ENCODE peak calls at places on chromosomes 5 and 9, in ten cellular contexts. One of them, this sample, is unnamed.

GRCh38 chr5:132500931-132501628 is 10.5 kb upstream of the IRF1 start:
- DNase-seq in M059J: peak; percentile 58
- DNase-seq in fibroblast of pulmonary artery: peak; percentile 74
- DNase-seq in activated T-helper 1 cell treated with anti-CD3 and anti-CD28 coated beads, Interleukin-12 subunit alpha, Interleukin-12 subunit beta, Interleukin-2, Interleukin-4 antibody, amounts not matched to agents 30 ng/mL and 10 ng/mL and 1 ng/mL, durations not matched to agents 14 hours and 24 hours and 36 hours: peak; percentile 66
- DNase-seq in C1 segment of cervical spinal cord: no peak
- DNase-seq in sciatic nerve: no peak
- DNase-seq in lung: peak; percentile 68
- DNase-seq in psoas muscle: peak; percentile 79
- DNase-seq in activated CD4-positive, alpha-beta T cell treated with anti-CD3 and anti-CD28 coated beads, Interleukin-2, amount 50 U/mL, for 4 hours: peak; percentile 74
- DNase-seq in T1000: no peak
- DNase-seq in this sample: peak; percentile 27

GRCh38 chr5:75869891-75870290 is 152.7 kb upstream of the POC5 start:
- DNase-seq in M059J: no peak
- DNase-seq in fibroblast of pulmonary artery: no peak
- DNase-seq in activated T-helper 1 cell treated with anti-CD3 and anti-CD28 coated beads, Interleukin-12 subunit alpha, Interleukin-12 subunit beta, Interleukin-2, Interleukin-4 antibody, amounts not matched to agents 30 ng/mL and 10 ng/mL and 1 ng/mL, durations not matched to agents 14 hours and 24 hours and 36 hours: no peak
- DNase-seq in C1 segment of cervical spinal cord: no peak
- DNase-seq in sciatic nerve: no peak
- DNase-seq in lung: no peak
- DNase-seq in psoas muscle: no peak
- DNase-seq in activated CD4-positive, alpha-beta T cell treated with anti-CD3 and anti-CD28 coated beads, Interleukin-2, amount 50 U/mL, for 4 hours: no peak
- DNase-seq in T1000: no peak
- DNase-seq in this sample: no peak

GRCh38 chr5:156826150-156826549 is 23.9 kb upstream of the PPP1R2B start:
- DNase-seq in M059J: no peak
- DNase-seq in fibroblast of pulmonary artery: no peak
- DNase-seq in activated T-helper 1 cell treated with anti-CD3 and anti-CD28 coated beads, Interleukin-12 subunit alpha, Interleukin-12 subunit beta, Interleukin-2, Interleukin-4 antibody, amounts not matched to agents 30 ng/mL and 10 ng/mL and 1 ng/mL, durations not matched to agents 14 hours and 24 hours and 36 hours: no peak
- DNase-seq in C1 segment of cervical spinal cord: no peak
- DNase-seq in sciatic nerve: no peak
- DNase-seq in lung: no peak
- DNase-seq in psoas muscle: no peak
- DNase-seq in activated CD4-positive, alpha-beta T cell treated with anti-CD3 and anti-CD28 coated beads, Interleukin-2, amount 50 U/mL, for 4 hours: no peak
- DNase-seq in T1000: no peak
- DNase-seq in this sample: no peak

GRCh38 chr5:63125862-63126261 is 547.2 kb downstream of the LRRC70 start:
- DNase-seq in M059J: peak; percentile 35
- DNase-seq in fibroblast of pulmonary artery: peak; percentile 73
- DNase-seq in activated T-helper 1 cell treated with anti-CD3 and anti-CD28 coated beads, Interleukin-12 subunit alpha, Interleukin-12 subunit beta, Interleukin-2, Interleukin-4 antibody, amounts not matched to agents 30 ng/mL and 10 ng/mL and 1 ng/mL, durations not matched to agents 14 hours and 24 hours and 36 hours: no peak
- DNase-seq in C1 segment of cervical spinal cord: no peak
- DNase-seq in sciatic nerve: no peak
- DNase-seq in lung: no peak
- DNase-seq in psoas muscle: no peak
- DNase-seq in activated CD4-positive, alpha-beta T cell treated with anti-CD3 and anti-CD28 coated beads, Interleukin-2, amount 50 U/mL, for 4 hours: no peak
- DNase-seq in T1000: peak; percentile 4
- DNase-seq in this sample: peak; percentile 8

GRCh38 chr5:119397518-119398380 is 41.9 kb downstream of the TNFAIP8 start:
- DNase-seq in M059J: peak; percentile 66
- DNase-seq in fibroblast of pulmonary artery: peak; percentile 83
- DNase-seq in activated T-helper 1 cell treated with anti-CD3 and anti-CD28 coated beads, Interleukin-12 subunit alpha, Interleukin-12 subunit beta, Interleukin-2, Interleukin-4 antibody, amounts not matched to agents 30 ng/mL and 10 ng/mL and 1 ng/mL, durations not matched to agents 14 hours and 24 hours and 36 hours: no peak
- DNase-seq in C1 segment of cervical spinal cord: no peak
- DNase-seq in sciatic nerve: no peak
- DNase-seq in lung: no peak
- DNase-seq in psoas muscle: no peak
- DNase-seq in activated CD4-positive, alpha-beta T cell treated with anti-CD3 and anti-CD28 coated beads, Interleukin-2, amount 50 U/mL, for 4 hours: no peak
- DNase-seq in T1000: no peak
- DNase-seq in this sample: no peak

GRCh38 chr5:66002415-66002814 is 76.0 kb downstream of the ERBIN start:
- DNase-seq in M059J: no peak
- DNase-seq in fibroblast of pulmonary artery: no peak
- DNase-seq in activated T-helper 1 cell treated with anti-CD3 and anti-CD28 coated beads, Interleukin-12 subunit alpha, Interleukin-12 subunit beta, Interleukin-2, Interleukin-4 antibody, amounts not matched to agents 30 ng/mL and 10 ng/mL and 1 ng/mL, durations not matched to agents 14 hours and 24 hours and 36 hours: no peak
- DNase-seq in C1 segment of cervical spinal cord: no peak
- DNase-seq in sciatic nerve: no peak
- DNase-seq in lung: no peak
- DNase-seq in psoas muscle: no peak
- DNase-seq in activated CD4-positive, alpha-beta T cell treated with anti-CD3 and anti-CD28 coated beads, Interleukin-2, amount 50 U/mL, for 4 hours: no peak
- DNase-seq in T1000: no peak
- DNase-seq in this sample: no peak

GRCh38 chr9:89562186-89562814 is 42.5 kb upstream of the GADD45G start:
- DNase-seq in M059J: peak; percentile 34
- DNase-seq in fibroblast of pulmonary artery: peak; percentile 8
- DNase-seq in activated T-helper 1 cell treated with anti-CD3 and anti-CD28 coated beads, Interleukin-12 subunit alpha, Interleukin-12 subunit beta, Interleukin-2, Interleukin-4 antibody, amounts not matched to agents 30 ng/mL and 10 ng/mL and 1 ng/mL, durations not matched to agents 14 hours and 24 hours and 36 hours: no peak
- DNase-seq in C1 segment of cervical spinal cord: no peak
- DNase-seq in sciatic nerve: no peak
- DNase-seq in lung: no peak
- DNase-seq in psoas muscle: no peak
- DNase-seq in activated CD4-positive, alpha-beta T cell treated with anti-CD3 and anti-CD28 coated beads, Interleukin-2, amount 50 U/mL, for 4 hours: no peak
- DNase-seq in T1000: no peak
- DNase-seq in this sample: no peak

GRCh38 chr9:122383992-122384461 is 13.2 kb downstream of the PTGS1 start:
- DNase-seq in M059J: peak; percentile 96
- DNase-seq in fibroblast of pulmonary artery: peak; percentile 50
- DNase-seq in activated T-helper 1 cell treated with anti-CD3 and anti-CD28 coated beads, Interleukin-12 subunit alpha, Interleukin-12 subunit beta, Interleukin-2, Interleukin-4 antibody, amounts not matched to agents 30 ng/mL and 10 ng/mL and 1 ng/mL, durations not matched to agents 14 hours and 24 hours and 36 hours: no peak
- DNase-seq in C1 segment of cervical spinal cord: no peak
- DNase-seq in sciatic nerve: no peak
- DNase-seq in lung: no peak
- DNase-seq in psoas muscle: no peak
- DNase-seq in activated CD4-positive, alpha-beta T cell treated with anti-CD3 and anti-CD28 coated beads, Interleukin-2, amount 50 U/mL, for 4 hours: no peak
- DNase-seq in T1000: peak; percentile 36
- DNase-seq in this sample: no peak

GRCh38 chr5:90434116-90434714 is 24.7 kb upstream of the CETN3 start:
- DNase-seq in M059J: peak; percentile 35
- DNase-seq in fibroblast of pulmonary artery: peak; percentile 65
- DNase-seq in activated T-helper 1 cell treated with anti-CD3 and anti-CD28 coated beads, Interleukin-12 subunit alpha, Interleukin-12 subunit beta, Interleukin-2, Interleukin-4 antibody, amounts not matched to agents 30 ng/mL and 10 ng/mL and 1 ng/mL, durations not matched to agents 14 hours and 24 hours and 36 hours: peak; percentile 10
- DNase-seq in C1 segment of cervical spinal cord: no peak
- DNase-seq in sciatic nerve: no peak
- DNase-seq in lung: peak; percentile 53
- DNase-seq in psoas muscle: peak; percentile 56
- DNase-seq in activated CD4-positive, alpha-beta T cell treated with anti-CD3 and anti-CD28 coated beads, Interleukin-2, amount 50 U/mL, for 4 hours: peak; percentile 32
- DNase-seq in T1000: no peak
- DNase-seq in this sample: no peak

GRCh38 chr5:52996966-52997365 is 7.8 kb downstream of the ITGA2 start:
- DNase-seq in M059J: no peak
- DNase-seq in fibroblast of pulmonary artery: no peak
- DNase-seq in activated T-helper 1 cell treated with anti-CD3 and anti-CD28 coated beads, Interleukin-12 subunit alpha, Interleukin-12 subunit beta, Interleukin-2, Interleukin-4 antibody, amounts not matched to agents 30 ng/mL and 10 ng/mL and 1 ng/mL, durations not matched to agents 14 hours and 24 hours and 36 hours: no peak
- DNase-seq in C1 segment of cervical spinal cord: no peak
- DNase-seq in sciatic nerve: no peak
- DNase-seq in lung: no peak
- DNase-seq in psoas muscle: no peak
- DNase-seq in activated CD4-positive, alpha-beta T cell treated with anti-CD3 and anti-CD28 coated beads, Interleukin-2, amount 50 U/mL, for 4 hours: no peak
- DNase-seq in T1000: no peak
- DNase-seq in this sample: no peak

GRCh38 chr5:134738963-134739661 is 764 bp downstream of the CAMLG start:
- DNase-seq in M059J: peak; percentile 64
- DNase-seq in fibroblast of pulmonary artery: peak; percentile 47
- DNase-seq in activated T-helper 1 cell treated with anti-CD3 and anti-CD28 coated beads, Interleukin-12 subunit alpha, Interleukin-12 subunit beta, Interleukin-2, Interleukin-4 antibody, amounts not matched to agents 30 ng/mL and 10 ng/mL and 1 ng/mL, durations not matched to agents 14 hours and 24 hours and 36 hours: peak; percentile 12
- DNase-seq in C1 segment of cervical spinal cord: peak; percentile 33
- DNase-seq in sciatic nerve: no peak
- DNase-seq in lung: no peak
- DNase-seq in psoas muscle: no peak
- DNase-seq in activated CD4-positive, alpha-beta T cell treated with anti-CD3 and anti-CD28 coated beads, Interleukin-2, amount 50 U/mL, for 4 hours: peak; percentile 6
- DNase-seq in T1000: no peak
- DNase-seq in this sample: peak; percentile 87

GRCh38 chr5:139982975-139983240 is 60.2 kb downstream of the NRG2 start:
- DNase-seq in M059J: peak; percentile 69
- DNase-seq in fibroblast of pulmonary artery: no peak
- DNase-seq in activated T-helper 1 cell treated with anti-CD3 and anti-CD28 coated beads, Interleukin-12 subunit alpha, Interleukin-12 subunit beta, Interleukin-2, Interleukin-4 antibody, amounts not matched to agents 30 ng/mL and 10 ng/mL and 1 ng/mL, durations not matched to agents 14 hours and 24 hours and 36 hours: no peak
- DNase-seq in C1 segment of cervical spinal cord: no peak
- DNase-seq in sciatic nerve: no peak
- DNase-seq in lung: no peak
- DNase-seq in psoas muscle: no peak
- DNase-seq in activated CD4-positive, alpha-beta T cell treated with anti-CD3 and anti-CD28 coated beads, Interleukin-2, amount 50 U/mL, for 4 hours: no peak
- DNase-seq in T1000: no peak
- DNase-seq in this sample: no peak

GRCh38 chr5:93607367-93608258 is 24.6 kb downstream of the NR2F1 start:
- DNase-seq in M059J: peak; percentile 91
- DNase-seq in fibroblast of pulmonary artery: peak; percentile 74
- DNase-seq in activated T-helper 1 cell treated with anti-CD3 and anti-CD28 coated beads, Interleukin-12 subunit alpha, Interleukin-12 subunit beta, Interleukin-2, Interleukin-4 antibody, amounts not matched to agents 30 ng/mL and 10 ng/mL and 1 ng/mL, durations not matched to agents 14 hours and 24 hours and 36 hours: no peak
- DNase-seq in C1 segment of cervical spinal cord: no peak
- DNase-seq in sciatic nerve: no peak
- DNase-seq in lung: no peak
- DNase-seq in psoas muscle: no peak
- DNase-seq in activated CD4-positive, alpha-beta T cell treated with anti-CD3 and anti-CD28 coated beads, Interleukin-2, amount 50 U/mL, for 4 hours: no peak
- DNase-seq in T1000: no peak
- DNase-seq in this sample: peak; percentile 57

GRCh38 chr5:141518616-141519015 is 29.7 kb downstream of the PCDHGC5 start:
- DNase-seq in M059J: peak; percentile 63
- DNase-seq in fibroblast of pulmonary artery: no peak
- DNase-seq in activated T-helper 1 cell treated with anti-CD3 and anti-CD28 coated beads, Interleukin-12 subunit alpha, Interleukin-12 subunit beta, Interleukin-2, Interleukin-4 antibody, amounts not matched to agents 30 ng/mL and 10 ng/mL and 1 ng/mL, durations not matched to agents 14 hours and 24 hours and 36 hours: no peak
- DNase-seq in C1 segment of cervical spinal cord: no peak
- DNase-seq in sciatic nerve: no peak
- DNase-seq in lung: no peak
- DNase-seq in psoas muscle: no peak
- DNase-seq in activated CD4-positive, alpha-beta T cell treated with anti-CD3 and anti-CD28 coated beads, Interleukin-2, amount 50 U/mL, for 4 hours: no peak
- DNase-seq in T1000: no peak
- DNase-seq in this sample: no peak

GRCh38 chr9:95268681-95269080 is 48.8 kb downstream of the FANCC start:
- DNase-seq in M059J: peak; percentile 43
- DNase-seq in fibroblast of pulmonary artery: peak; percentile 52
- DNase-seq in activated T-helper 1 cell treated with anti-CD3 and anti-CD28 coated beads, Interleukin-12 subunit alpha, Interleukin-12 subunit beta, Interleukin-2, Interleukin-4 antibody, amounts not matched to agents 30 ng/mL and 10 ng/mL and 1 ng/mL, durations not matched to agents 14 hours and 24 hours and 36 hours: peak; percentile 2
- DNase-seq in C1 segment of cervical spinal cord: peak; percentile 9
- DNase-seq in sciatic nerve: no peak
- DNase-seq in lung: no peak
- DNase-seq in psoas muscle: no peak
- DNase-seq in activated CD4-positive, alpha-beta T cell treated with anti-CD3 and anti-CD28 coated beads, Interleukin-2, amount 50 U/mL, for 4 hours: no peak
- DNase-seq in T1000: no peak
- DNase-seq in this sample: no peak

GRCh38 chr9:90665072-90665471 is 22.4 kb upstream of the DIRAS2 start:
- DNase-seq in M059J: no peak
- DNase-seq in fibroblast of pulmonary artery: no peak
- DNase-seq in activated T-helper 1 cell treated with anti-CD3 and anti-CD28 coated beads, Interleukin-12 subunit alpha, Interleukin-12 subunit beta, Interleukin-2, Interleukin-4 antibody, amounts not matched to agents 30 ng/mL and 10 ng/mL and 1 ng/mL, durations not matched to agents 14 hours and 24 hours and 36 hours: no peak
- DNase-seq in C1 segment of cervical spinal cord: no peak
- DNase-seq in sciatic nerve: no peak
- DNase-seq in lung: no peak
- DNase-seq in psoas muscle: no peak
- DNase-seq in activated CD4-positive, alpha-beta T cell treated with anti-CD3 and anti-CD28 coated beads, Interleukin-2, amount 50 U/mL, for 4 hours: no peak
- DNase-seq in T1000: no peak
- DNase-seq in this sample: no peak

GRCh38 chr5:117246386-117246785 is 671.8 kb upstream of the SEMA6A start:
- DNase-seq in M059J: no peak
- DNase-seq in fibroblast of pulmonary artery: no peak
- DNase-seq in activated T-helper 1 cell treated with anti-CD3 and anti-CD28 coated beads, Interleukin-12 subunit alpha, Interleukin-12 subunit beta, Interleukin-2, Interleukin-4 antibody, amounts not matched to agents 30 ng/mL and 10 ng/mL and 1 ng/mL, durations not matched to agents 14 hours and 24 hours and 36 hours: no peak
- DNase-seq in C1 segment of cervical spinal cord: no peak
- DNase-seq in sciatic nerve: no peak
- DNase-seq in lung: no peak
- DNase-seq in psoas muscle: no peak
- DNase-seq in activated CD4-positive, alpha-beta T cell treated with anti-CD3 and anti-CD28 coated beads, Interleukin-2, amount 50 U/mL, for 4 hours: no peak
- DNase-seq in T1000: no peak
- DNase-seq in this sample: no peak

GRCh38 chr5:112165897-112166737 is 253.0 kb downstream of the EPB41L4A start:
- DNase-seq in M059J: no peak
- DNase-seq in fibroblast of pulmonary artery: no peak
- DNase-seq in activated T-helper 1 cell treated with anti-CD3 and anti-CD28 coated beads, Interleukin-12 subunit alpha, Interleukin-12 subunit beta, Interleukin-2, Interleukin-4 antibody, amounts not matched to agents 30 ng/mL and 10 ng/mL and 1 ng/mL, durations not matched to agents 14 hours and 24 hours and 36 hours: no peak
- DNase-seq in C1 segment of cervical spinal cord: no peak
- DNase-seq in sciatic nerve: no peak
- DNase-seq in lung: no peak
- DNase-seq in psoas muscle: no peak
- DNase-seq in activated CD4-positive, alpha-beta T cell treated with anti-CD3 and anti-CD28 coated beads, Interleukin-2, amount 50 U/mL, for 4 hours: no peak
- DNase-seq in T1000: no peak
- DNase-seq in this sample: no peak

GRCh38 chr5:159010611-159011497 is 88.9 kb downstream of the EBF1 start:
- DNase-seq in M059J: no peak
- DNase-seq in fibroblast of pulmonary artery: peak; percentile 24
- DNase-seq in activated T-helper 1 cell treated with anti-CD3 and anti-CD28 coated beads, Interleukin-12 subunit alpha, Interleukin-12 subunit beta, Interleukin-2, Interleukin-4 antibody, amounts not matched to agents 30 ng/mL and 10 ng/mL and 1 ng/mL, durations not matched to agents 14 hours and 24 hours and 36 hours: no peak
- DNase-seq in C1 segment of cervical spinal cord: no peak
- DNase-seq in sciatic nerve: no peak
- DNase-seq in lung: no peak
- DNase-seq in psoas muscle: no peak
- DNase-seq in activated CD4-positive, alpha-beta T cell treated with anti-CD3 and anti-CD28 coated beads, Interleukin-2, amount 50 U/mL, for 4 hours: no peak
- DNase-seq in T1000: no peak
- DNase-seq in this sample: no peak

GRCh38 chr5:32263683-32264082 is 49.1 kb downstream of the MTMR12 start:
- DNase-seq in M059J: no peak
- DNase-seq in fibroblast of pulmonary artery: no peak
- DNase-seq in activated T-helper 1 cell treated with anti-CD3 and anti-CD28 coated beads, Interleukin-12 subunit alpha, Interleukin-12 subunit beta, Interleukin-2, Interleukin-4 antibody, amounts not matched to agents 30 ng/mL and 10 ng/mL and 1 ng/mL, durations not matched to agents 14 hours and 24 hours and 36 hours: no peak
- DNase-seq in C1 segment of cervical spinal cord: no peak
- DNase-seq in sciatic nerve: no peak
- DNase-seq in lung: no peak
- DNase-seq in psoas muscle: no peak
- DNase-seq in activated CD4-positive, alpha-beta T cell treated with anti-CD3 and anti-CD28 coated beads, Interleukin-2, amount 50 U/mL, for 4 hours: no peak
- DNase-seq in T1000: no peak
- DNase-seq in this sample: no peak

GRCh38 chr5:39187873-39188731 is 31.3 kb downstream of the FYB1 start:
- DNase-seq in M059J: no peak
- DNase-seq in fibroblast of pulmonary artery: no peak
- DNase-seq in activated T-helper 1 cell treated with anti-CD3 and anti-CD28 coated beads, Interleukin-12 subunit alpha, Interleukin-12 subunit beta, Interleukin-2, Interleukin-4 antibody, amounts not matched to agents 30 ng/mL and 10 ng/mL and 1 ng/mL, durations not matched to agents 14 hours and 24 hours and 36 hours: no peak
- DNase-seq in C1 segment of cervical spinal cord: no peak
- DNase-seq in sciatic nerve: no peak
- DNase-seq in lung: no peak
- DNase-seq in psoas muscle: no peak
- DNase-seq in activated CD4-positive, alpha-beta T cell treated with anti-CD3 and anti-CD28 coated beads, Interleukin-2, amount 50 U/mL, for 4 hours: no peak
- DNase-seq in T1000: no peak
- DNase-seq in this sample: no peak

GRCh38 chr9:87874320-87874655 is 8.4 kb upstream of the SPATA31E1 start:
- DNase-seq in M059J: no peak
- DNase-seq in fibroblast of pulmonary artery: no peak
- DNase-seq in activated T-helper 1 cell treated with anti-CD3 and anti-CD28 coated beads, Interleukin-12 subunit alpha, Interleukin-12 subunit beta, Interleukin-2, Interleukin-4 antibody, amounts not matched to agents 30 ng/mL and 10 ng/mL and 1 ng/mL, durations not matched to agents 14 hours and 24 hours and 36 hours: no peak
- DNase-seq in C1 segment of cervical spinal cord: no peak
- DNase-seq in sciatic nerve: no peak
- DNase-seq in lung: peak; percentile 7
- DNase-seq in psoas muscle: no peak
- DNase-seq in activated CD4-positive, alpha-beta T cell treated with anti-CD3 and anti-CD28 coated beads, Interleukin-2, amount 50 U/mL, for 4 hours: no peak
- DNase-seq in T1000: no peak
- DNase-seq in this sample: no peak

GRCh38 chr5:154087260-154087659 is 48.5 kb downstream of the MFAP3 start:
- DNase-seq in M059J: peak; percentile 63
- DNase-seq in fibroblast of pulmonary artery: peak; percentile 6
- DNase-seq in activated T-helper 1 cell treated with anti-CD3 and anti-CD28 coated beads, Interleukin-12 subunit alpha, Interleukin-12 subunit beta, Interleukin-2, Interleukin-4 antibody, amounts not matched to agents 30 ng/mL and 10 ng/mL and 1 ng/mL, durations not matched to agents 14 hours and 24 hours and 36 hours: no peak
- DNase-seq in C1 segment of cervical spinal cord: no peak
- DNase-seq in sciatic nerve: no peak
- DNase-seq in lung: no peak
- DNase-seq in psoas muscle: no peak
- DNase-seq in activated CD4-positive, alpha-beta T cell treated with anti-CD3 and anti-CD28 coated beads, Interleukin-2, amount 50 U/mL, for 4 hours: no peak
- DNase-seq in T1000: no peak
- DNase-seq in this sample: no peak

GRCh38 chr5:132259061-132259851 is 1.8 kb downstream of the PDLIM4 start:
- DNase-seq in M059J: no peak
- DNase-seq in fibroblast of pulmonary artery: peak; percentile 92
- DNase-seq in activated T-helper 1 cell treated with anti-CD3 and anti-CD28 coated beads, Interleukin-12 subunit alpha, Interleukin-12 subunit beta, Interleukin-2, Interleukin-4 antibody, amounts not matched to agents 30 ng/mL and 10 ng/mL and 1 ng/mL, durations not matched to agents 14 hours and 24 hours and 36 hours: no peak
- DNase-seq in C1 segment of cervical spinal cord: no peak
- DNase-seq in sciatic nerve: peak; percentile 83
- DNase-seq in lung: no peak
- DNase-seq in psoas muscle: peak; percentile 84
- DNase-seq in activated CD4-positive, alpha-beta T cell treated with anti-CD3 and anti-CD28 coated beads, Interleukin-2, amount 50 U/mL, for 4 hours: no peak
- DNase-seq in T1000: peak; percentile 29
- DNase-seq in this sample: no peak

GRCh38 chr5:59765446-59765845 is 128.1 kb downstream of the PDE4D start:
- DNase-seq in M059J: peak; percentile 73
- DNase-seq in fibroblast of pulmonary artery: no peak
- DNase-seq in activated T-helper 1 cell treated with anti-CD3 and anti-CD28 coated beads, Interleukin-12 subunit alpha, Interleukin-12 subunit beta, Interleukin-2, Interleukin-4 antibody, amounts not matched to agents 30 ng/mL and 10 ng/mL and 1 ng/mL, durations not matched to agents 14 hours and 24 hours and 36 hours: no peak
- DNase-seq in C1 segment of cervical spinal cord: no peak
- DNase-seq in sciatic nerve: no peak
- DNase-seq in lung: no peak
- DNase-seq in psoas muscle: no peak
- DNase-seq in activated CD4-positive, alpha-beta T cell treated with anti-CD3 and anti-CD28 coated beads, Interleukin-2, amount 50 U/mL, for 4 hours: no peak
- DNase-seq in T1000: no peak
- DNase-seq in this sample: no peak

GRCh38 chr5:59007460-59008063 is 424.7 kb downstream of the RAB3C start:
- DNase-seq in M059J: peak; percentile 31
- DNase-seq in fibroblast of pulmonary artery: peak; percentile 66
- DNase-seq in activated T-helper 1 cell treated with anti-CD3 and anti-CD28 coated beads, Interleukin-12 subunit alpha, Interleukin-12 subunit beta, Interleukin-2, Interleukin-4 antibody, amounts not matched to agents 30 ng/mL and 10 ng/mL and 1 ng/mL, durations not matched to agents 14 hours and 24 hours and 36 hours: no peak
- DNase-seq in C1 segment of cervical spinal cord: no peak
- DNase-seq in sciatic nerve: no peak
- DNase-seq in lung: no peak
- DNase-seq in psoas muscle: no peak
- DNase-seq in activated CD4-positive, alpha-beta T cell treated with anti-CD3 and anti-CD28 coated beads, Interleukin-2, amount 50 U/mL, for 4 hours: no peak
- DNase-seq in T1000: no peak
- DNase-seq in this sample: peak; percentile 44

GRCh38 chr9:107548298-107549142 is 59.0 kb upstream of the KLF4 start:
- DNase-seq in M059J: peak; percentile 85
- DNase-seq in fibroblast of pulmonary artery: peak; percentile 96
- DNase-seq in activated T-helper 1 cell treated with anti-CD3 and anti-CD28 coated beads, Interleukin-12 subunit alpha, Interleukin-12 subunit beta, Interleukin-2, Interleukin-4 antibody, amounts not matched to agents 30 ng/mL and 10 ng/mL and 1 ng/mL, durations not matched to agents 14 hours and 24 hours and 36 hours: no peak
- DNase-seq in C1 segment of cervical spinal cord: no peak
- DNase-seq in sciatic nerve: no peak
- DNase-seq in lung: peak; percentile 34
- DNase-seq in psoas muscle: no peak
- DNase-seq in activated CD4-positive, alpha-beta T cell treated with anti-CD3 and anti-CD28 coated beads, Interleukin-2, amount 50 U/mL, for 4 hours: no peak
- DNase-seq in T1000: peak; percentile 35
- DNase-seq in this sample: peak; percentile 39

GRCh38 chr9:121814594-121814993 is 163.2 kb downstream of the DAB2IP start:
- DNase-seq in M059J: no peak
- DNase-seq in fibroblast of pulmonary artery: no peak
- DNase-seq in activated T-helper 1 cell treated with anti-CD3 and anti-CD28 coated beads, Interleukin-12 subunit alpha, Interleukin-12 subunit beta, Interleukin-2, Interleukin-4 antibody, amounts not matched to agents 30 ng/mL and 10 ng/mL and 1 ng/mL, durations not matched to agents 14 hours and 24 hours and 36 hours: no peak
- DNase-seq in C1 segment of cervical spinal cord: no peak
- DNase-seq in sciatic nerve: no peak
- DNase-seq in lung: no peak
- DNase-seq in psoas muscle: no peak
- DNase-seq in activated CD4-positive, alpha-beta T cell treated with anti-CD3 and anti-CD28 coated beads, Interleukin-2, amount 50 U/mL, for 4 hours: no peak
- DNase-seq in T1000: no peak
- DNase-seq in this sample: no peak

This sample was measured in SW 1271.